ENCODE peak calls at places on chromosomes 6 and 20, in seven cellular contexts. T, V, E, D, H, B and P are unnamed samples.

GRCh38 chr20:63061051-63061531 is 54.3 kb upstream of the BHLHE23 start:
- DNase-seq in T (no peak), V (no peak), E (no peak), D (no peak), H (no peak), B (no peak), P (no peak)

GRCh38 chr6:137637161-137637560 is 143.0 kb upstream of the OLIG3 start:
- DNase-seq in T (no peak), V (no peak), E (no peak), D (no peak), H (no peak), B (no peak), P (no peak)

GRCh38 chr6:68086199-68086598 is 548.9 kb upstream of the ADGRB3 start:
- DNase-seq in T (no peak), V (no peak), E (no peak), D (no peak), H (no peak), B (no peak), P (no peak)

GRCh38 chr6:32604434-32604877 is 14.8 kb upstream of the HLA-DRB1 start:
- DNase-seq in T (no peak), V (no peak), E (no peak), D (no peak), H (no peak), B (no peak), P (peak; percentile 28)

GRCh38 chr6:152218887-152219286 is 411.4 kb downstream of the ESR1 start:
- DNase-seq in T (no peak), V (no peak), E (no peak), D (no peak), H (no peak), B (no peak), P (no peak)

GRCh38 chr6:130583268-130583667 is 217.5 kb downstream of the TMEM200A start:
- DNase-seq in T (no peak), V (no peak), E (no peak), D (no peak), H (no peak), B (no peak), P (no peak)

GRCh38 chr6:94089915-94090314 is 670.6 kb upstream of the EPHA7 start:
- DNase-seq in T (no peak), V (no peak), E (no peak), D (no peak), H (no peak), B (no peak), P (no peak)

GRCh38 chr6:24522090-24522820 is 27.5 kb downstream of the ALDH5A1 start:
- DNase-seq in T (no peak), V (peak; percentile 34), E (no peak), D (no peak), H (peak; percentile 47), B (no peak), P (peak; percentile 68)

GRCh38 chr6:17281497-17282481 is 628 bp downstream of the RBM24 start:
- DNase-seq in T (no peak), V (no peak), E (no peak), D (no peak), H (no peak), B (no peak), P (no peak)

GRCh38 chr20:49637238-49637637 is 69.3 kb upstream of the PTGIS start:
- DNase-seq in T (no peak), V (no peak), E (no peak), D (no peak), H (no peak), B (no peak), P (no peak)

GRCh38 chr20:53734006-53734688 is 140.5 kb upstream of the ZNF217 start:
- DNase-seq in T (no peak), V (no peak), E (no peak), D (no peak), H (no peak), B (no peak), P (no peak)

GRCh38 chr20:39452583-39453193 is 490.5 kb downstream of the DHX35 start:
- DNase-seq in T (no peak), V (no peak), E (no peak), D (no peak), H (no peak), B (no peak), P (no peak)

GRCh38 chr20:46027245-46027853 is 1.7 kb upstream of the SLC12A5 start:
- DNase-seq in T (no peak), V (no peak), E (no peak), D (no peak), H (no peak), B (no peak), P (no peak)

GRCh38 chr20:54250691-54251090 is 42.8 kb downstream of the PFDN4 start:
- DNase-seq in T (no peak), V (peak; percentile 39), E (no peak), D (no peak), H (no peak), B (no peak), P (no peak)

GRCh38 chr20:16444056-16444777 is 129.0 kb downstream of the KIF16B start:
- DNase-seq in T (no peak), V (no peak), E (no peak), D (no peak), H (no peak), B (no peak), P (no peak)

GRCh38 chr6:45351667-45352066 is 23.5 kb downstream of the RUNX2 start:
- DNase-seq in T (no peak), V (no peak), E (no peak), D (no peak), H (no peak), B (no peak), P (no peak)